ENCODE peak calls at places on chromosome X, in four cellular contexts. R is EH; J is sciatic nerve; H is stimulated activated CD8-positive, alpha-beta memory T cell treated with anti-CD3 and anti-CD28 coated beads, Interleukin-15, amount 100 ng/mL, for 24 hours. B is an unnamed sample.

GRCh38 chrX:4091046-4091760 is 377.8 kb upstream of the PRKX start:
- DNase-seq in R (no peak), J (no peak), H (no peak), B (no peak)

GRCh38 chrX:151985955-151986354 is 11.5 kb upstream of the GABRE start:
- DNase-seq in R (peak), J (no peak), H (no peak), B (no peak)

GRCh38 chrX:72128881-72129280 is 2.8 kb downstream of the RTL5 start:
- DNase-seq in R (no peak), J (no peak), H (no peak), B (no peak)

GRCh38 chrX:33923262-33923661 is 208.9 kb downstream of the FAM47A start:
- DNase-seq in R (no peak), J (no peak), H (no peak), B (no peak)

GRCh38 chrX:130555757-130556156 is 154.0 kb downstream of the RBMX2 start:
- DNase-seq in R (no peak), J (no peak), H (no peak), B (no peak)

GRCh38 chrX:51899741-51900140 is 6.3 kb downstream of the MAGED1 start:
- DNase-seq in R (peak), J (no peak), H (no peak), B (no peak)

GRCh38 chrX:131729295-131729694 is 185.4 kb downstream of the OR13H1 start:
- DNase-seq in R (no peak), J (peak), H (no peak), B (no peak)

GRCh38 chrX:70176938-70177533 is at the start of gene DGAT2L6:
- DNase-seq in R (no peak), J (no peak), H (no peak), B (no peak)

GRCh38 chrX:97199501-97199900 is 315.8 kb downstream of the RPA4 start:
- DNase-seq in R (peak), J (no peak), H (no peak), B (no peak)

GRCh38 chrX:40170830-40171512 is 73.2 kb upstream of the BCOR start:
- DNase-seq in R (peak), J (no peak), H (no peak), B (no peak)

GRCh38 chrX:66074920-66075879 is 35.3 kb upstream of the VSIG4 start:
- DNase-seq in R (peak), J (peak), H (no peak), B (no peak)

GRCh38 chrX:39626749-39627148 is 471.0 kb downstream of the BCOR start:
- DNase-seq in R (no peak), J (no peak), H (no peak), B (no peak)

GRCh38 chrX:46865281-46865680 is 28.4 kb downstream of the RP2 start:
- DNase-seq in R (peak), J (no peak), H (no peak), B (peak)

GRCh38 chrX:16511776-16512400 is 138.1 kb upstream of the S100G start:
- DNase-seq in R (peak), J (no peak), H (no peak), B (no peak)

GRCh38 chrX:119095936-119096335 is 23.1 kb downstream of the CT47C1 start:
- DNase-seq in R (no peak), J (no peak), H (no peak), B (no peak)

GRCh38 chrX:19137064-19137463 is 14.8 kb upstream of the ADGRG2 start:
- DNase-seq in R (no peak), J (no peak), H (no peak), B (no peak)

GRCh38 chrX:84186603-84187358 is 1.2 kb downstream of the RPS6KA6 start:
- DNase-seq in R (peak), J (no peak), H (no peak), B (peak)

GRCh38 chrX:30875957-30876356 is 13.1 kb downstream of the TAB3 start:
- DNase-seq in R (peak), J (no peak), H (no peak), B (peak)

GRCh38 chrX:47146936-47147859 is 2.2 kb downstream of the RBM10 start:
- DNase-seq in R (no peak), J (no peak), H (no peak), B (no peak)

GRCh38 chrX:15973941-15974340 is 119.3 kb upstream of the AP1S2 start:
- DNase-seq in R (no peak), J (no peak), H (no peak), B (no peak)

GRCh38 chrX:51420610-51421009 is 75.8 kb downstream of the NUDT11 start:
- DNase-seq in R (peak), J (no peak), H (no peak), B (peak)

GRCh38 chrX:15719324-15719968 is 18.6 kb upstream of the CA5B start:
- DNase-seq in R (no peak), J (no peak), H (no peak), B (peak)

GRCh38 chrX:145817299-145817665 is 347 bp upstream of the SLITRK2 start:
- DNase-seq in R (no peak), J (peak), H (no peak), B (peak)

GRCh38 chrX:87516716-87517115 is 886 bp upstream of the KLHL4 start:
- DNase-seq in R (no peak), J (no peak), H (no peak), B (peak)

GRCh38 chrX:132092439-132093065 is 35.3 kb downstream of the FRMD7 start:
- DNase-seq in R (peak), J (peak), H (peak), B (no peak)

GRCh38 chrX:25442501-25442900 is 426.7 kb upstream of the ARX start:
- DNase-seq in R (no peak), J (no peak), H (no peak), B (no peak)

GRCh38 chrX:12367254-12367653 is 229.0 kb downstream of the FRMPD4 start:
- DNase-seq in R (no peak), J (no peak), H (no peak), B (no peak)

GRCh38 chrX:46039526-46039925 is 505.7 kb downstream of the ZNF674 start:
- DNase-seq in R (no peak), J (no peak), H (no peak), B (no peak)

GRCh38 chrX:18855919-18856644 is 127.8 kb downstream of the PHKA2 start:
- DNase-seq in R (peak), J (no peak), H (no peak), B (no peak)

GRCh38 chrX:153995504-153995903 is 22.9 kb downstream of the TMEM187 start:
- DNase-seq in R (no peak), J (no peak), H (no peak), B (no peak)

GRCh38 chrX:75038925-75039324 is 113.7 kb upstream of the NEXMIF start:
- DNase-seq in R (peak), J (no peak), H (no peak), B (no peak)

GRCh38 chrX:16882702-16883486 is 12.7 kb upstream of the RBBP7 start:
- DNase-seq in R (peak), J (peak), H (peak), B (peak)

GRCh38 chrX:134573683-134574035 is 84.6 kb downstream of the PLAC1 start:
- DNase-seq in R (no peak), J (no peak), H (no peak), B (no peak)

GRCh38 chrX:63470506-63470905 is 119.4 kb upstream of the SPIN4 start:
- DNase-seq in R (no peak), J (no peak), H (no peak), B (no peak)

GRCh38 chrX:46715997-46716396 is 42.9 kb downstream of the SLC9A7 start:
- DNase-seq in R (no peak), J (no peak), H (no peak), B (no peak)

GRCh38 chrX:102959471-102959870 is 22.4 kb downstream of the RAB40AL start:
- DNase-seq in R (peak), J (no peak), H (no peak), B (peak)